ENCODE peak calls at places on chromosomes 5 and 9, in seven cellular contexts. One of them, this sample, is unnamed.

GRCh38 chr5:105695916-105696315 is 1974.8 kb downstream of the EFNA5 start:
- DNase-seq in body of pancreas: no peak
- DNase-seq in esophagus squamous epithelium: no peak
- DNase-seq in ovary: no peak
- DNase-seq in neural progenitor cell: peak; percentile 43
- DNase-seq in CD8-positive, alpha-beta T cell: no peak
- DNase-seq in stomach: no peak
- DNase-seq in this sample: no peak

GRCh38 chr5:7391688-7392400 is 4.1 kb upstream of the ADCY2 start:
- DNase-seq in body of pancreas: peak; percentile 24
- DNase-seq in neural progenitor cell: no peak
- DNase-seq in esophagus squamous epithelium: no peak
- DNase-seq in ovary: no peak
- DNase-seq in stomach: peak; percentile 71
- DNase-seq in CD8-positive, alpha-beta T cell: no peak
- DNase-seq in this sample: no peak

GRCh38 chr9:37301369-37302172 is 120.9 kb upstream of the GRHPR start:
- DNase-seq in stomach: no peak
- DNase-seq in CD8-positive, alpha-beta T cell: no peak
- DNase-seq in esophagus squamous epithelium: no peak
- DNase-seq in ovary: no peak
- DNase-seq in neural progenitor cell: no peak
- DNase-seq in body of pancreas: no peak
- DNase-seq in this sample: no peak

GRCh38 chr9:18666987-18667772 is 193.2 kb downstream of the ADAMTSL1 start:
- DNase-seq in body of pancreas: no peak
- DNase-seq in esophagus squamous epithelium: no peak
- DNase-seq in ovary: no peak
- DNase-seq in neural progenitor cell: no peak
- DNase-seq in stomach: no peak
- DNase-seq in CD8-positive, alpha-beta T cell: no peak
- DNase-seq in this sample: no peak

GRCh38 chr5:38707352-38708324 is 138.2 kb upstream of the OSMR start:
- DNase-seq in ovary: no peak
- DNase-seq in body of pancreas: no peak
- DNase-seq in stomach: no peak
- DNase-seq in esophagus squamous epithelium: no peak
- DNase-seq in neural progenitor cell: no peak
- DNase-seq in CD8-positive, alpha-beta T cell: no peak
- DNase-seq in this sample: no peak

GRCh38 chr9:127154390-127155191 is 32.2 kb upstream of the ANGPTL2 start:
- DNase-seq in neural progenitor cell: no peak
- DNase-seq in stomach: peak; percentile 24
- DNase-seq in CD8-positive, alpha-beta T cell: no peak
- DNase-seq in esophagus squamous epithelium: no peak
- DNase-seq in ovary: peak; percentile 19
- DNase-seq in body of pancreas: no peak
- DNase-seq in this sample: peak; percentile 78

GRCh38 chr9:121313458-121314152 is 45.6 kb downstream of the GSN start:
- DNase-seq in body of pancreas: no peak
- DNase-seq in CD8-positive, alpha-beta T cell: no peak
- DNase-seq in stomach: no peak
- DNase-seq in esophagus squamous epithelium: no peak
- DNase-seq in ovary: no peak
- DNase-seq in neural progenitor cell: no peak
- DNase-seq in this sample: no peak

GRCh38 chr5:53942724-53943123 is 367.6 kb downstream of the ARL15 start:
- DNase-seq in neural progenitor cell: no peak
- DNase-seq in ovary: no peak
- DNase-seq in stomach: no peak
- DNase-seq in esophagus squamous epithelium: no peak
- DNase-seq in CD8-positive, alpha-beta T cell: no peak
- DNase-seq in body of pancreas: peak; percentile 3
- DNase-seq in this sample: no peak

GRCh38 chr5:170534177-170534576 is 30.4 kb downstream of the KCNIP1 start:
- DNase-seq in ovary: no peak
- DNase-seq in esophagus squamous epithelium: no peak
- DNase-seq in body of pancreas: no peak
- DNase-seq in stomach: no peak
- DNase-seq in neural progenitor cell: no peak
- DNase-seq in CD8-positive, alpha-beta T cell: no peak
- DNase-seq in this sample: no peak

GRCh38 chr5:169637856-169638190 is 748 bp downstream of the DOCK2 start:
- DNase-seq in stomach: peak; percentile 39
- DNase-seq in ovary: no peak
- DNase-seq in neural progenitor cell: no peak
- DNase-seq in body of pancreas: peak; percentile 24
- DNase-seq in esophagus squamous epithelium: no peak
- DNase-seq in CD8-positive, alpha-beta T cell: peak; percentile 76
- DNase-seq in this sample: no peak

GRCh38 chr5:10324519-10325370 is 17.0 kb upstream of the CMBL start:
- DNase-seq in CD8-positive, alpha-beta T cell: no peak
- DNase-seq in esophagus squamous epithelium: no peak
- DNase-seq in stomach: no peak
- DNase-seq in ovary: no peak
- DNase-seq in body of pancreas: no peak
- DNase-seq in neural progenitor cell: no peak
- DNase-seq in this sample: no peak

GRCh38 chr9:136846376-136847064 is 2.7 kb upstream of the PHPT1 start:
- DNase-seq in neural progenitor cell: no peak
- DNase-seq in esophagus squamous epithelium: no peak
- DNase-seq in CD8-positive, alpha-beta T cell: no peak
- DNase-seq in stomach: no peak
- DNase-seq in body of pancreas: no peak
- DNase-seq in ovary: no peak
- DNase-seq in this sample: no peak

GRCh38 chr9:79868532-79869189 is 296.9 kb downstream of the TLE4 start:
- DNase-seq in body of pancreas: peak; percentile 48
- DNase-seq in stomach: no peak
- DNase-seq in CD8-positive, alpha-beta T cell: no peak
- DNase-seq in neural progenitor cell: no peak
- DNase-seq in esophagus squamous epithelium: no peak
- DNase-seq in ovary: no peak
- DNase-seq in this sample: no peak

GRCh38 chr5:10106285-10106684 is 143.4 kb downstream of the ATPSCKMT start:
- DNase-seq in ovary: no peak
- DNase-seq in stomach: no peak
- DNase-seq in esophagus squamous epithelium: no peak
- DNase-seq in CD8-positive, alpha-beta T cell: no peak
- DNase-seq in body of pancreas: no peak
- DNase-seq in neural progenitor cell: no peak
- DNase-seq in this sample: no peak

GRCh38 chr9:27541740-27542139 is 12.1 kb upstream of the MOB3B start:
- DNase-seq in neural progenitor cell: no peak
- DNase-seq in stomach: no peak
- DNase-seq in body of pancreas: no peak
- DNase-seq in esophagus squamous epithelium: no peak
- DNase-seq in CD8-positive, alpha-beta T cell: no peak
- DNase-seq in ovary: no peak
- DNase-seq in this sample: no peak

GRCh38 chr9:36151306-36152210 is 15.0 kb downstream of the GLIPR2 start:
- DNase-seq in neural progenitor cell: no peak
- DNase-seq in body of pancreas: peak; percentile 71
- DNase-seq in stomach: peak; percentile 65
- DNase-seq in esophagus squamous epithelium: no peak
- DNase-seq in ovary: no peak
- DNase-seq in CD8-positive, alpha-beta T cell: peak; percentile 92
- DNase-seq in this sample: peak; percentile 75

GRCh38 chr9:76007935-76008334 is 117.5 kb downstream of the PCSK5 start:
- DNase-seq in ovary: no peak
- DNase-seq in CD8-positive, alpha-beta T cell: no peak
- DNase-seq in body of pancreas: no peak
- DNase-seq in neural progenitor cell: no peak
- DNase-seq in stomach: no peak
- DNase-seq in esophagus squamous epithelium: no peak
- DNase-seq in this sample: no peak

GRCh38 chr5:146825033-146825432 is 53.5 kb downstream of the PPP2R2B start:
- DNase-seq in stomach: no peak
- DNase-seq in neural progenitor cell: peak; percentile 77
- DNase-seq in ovary: no peak
- DNase-seq in body of pancreas: no peak
- DNase-seq in CD8-positive, alpha-beta T cell: no peak
- DNase-seq in esophagus squamous epithelium: no peak
- DNase-seq in this sample: no peak

GRCh38 chr9:121648799-121649198 is 2.6 kb upstream of the DAB2IP start:
- DNase-seq in body of pancreas: no peak
- DNase-seq in ovary: no peak
- DNase-seq in CD8-positive, alpha-beta T cell: no peak
- DNase-seq in neural progenitor cell: no peak
- DNase-seq in esophagus squamous epithelium: no peak
- DNase-seq in stomach: no peak
- DNase-seq in this sample: peak; percentile 44

GRCh38 chr5:97229196-97229595 is 46.1 kb upstream of the RIOK2 start:
- DNase-seq in CD8-positive, alpha-beta T cell: no peak
- DNase-seq in neural progenitor cell: no peak
- DNase-seq in ovary: no peak
- DNase-seq in body of pancreas: no peak
- DNase-seq in stomach: peak; percentile 34
- DNase-seq in esophagus squamous epithelium: no peak
- DNase-seq in this sample: no peak

GRCh38 chr5:154783774-154784460 is 28.7 kb downstream of the LARP1 start:
- DNase-seq in ovary: no peak
- DNase-seq in body of pancreas: peak; percentile 20
- DNase-seq in esophagus squamous epithelium: no peak
- DNase-seq in neural progenitor cell: no peak
- DNase-seq in stomach: no peak
- DNase-seq in CD8-positive, alpha-beta T cell: no peak
- DNase-seq in this sample: peak; percentile 44

DNA sequence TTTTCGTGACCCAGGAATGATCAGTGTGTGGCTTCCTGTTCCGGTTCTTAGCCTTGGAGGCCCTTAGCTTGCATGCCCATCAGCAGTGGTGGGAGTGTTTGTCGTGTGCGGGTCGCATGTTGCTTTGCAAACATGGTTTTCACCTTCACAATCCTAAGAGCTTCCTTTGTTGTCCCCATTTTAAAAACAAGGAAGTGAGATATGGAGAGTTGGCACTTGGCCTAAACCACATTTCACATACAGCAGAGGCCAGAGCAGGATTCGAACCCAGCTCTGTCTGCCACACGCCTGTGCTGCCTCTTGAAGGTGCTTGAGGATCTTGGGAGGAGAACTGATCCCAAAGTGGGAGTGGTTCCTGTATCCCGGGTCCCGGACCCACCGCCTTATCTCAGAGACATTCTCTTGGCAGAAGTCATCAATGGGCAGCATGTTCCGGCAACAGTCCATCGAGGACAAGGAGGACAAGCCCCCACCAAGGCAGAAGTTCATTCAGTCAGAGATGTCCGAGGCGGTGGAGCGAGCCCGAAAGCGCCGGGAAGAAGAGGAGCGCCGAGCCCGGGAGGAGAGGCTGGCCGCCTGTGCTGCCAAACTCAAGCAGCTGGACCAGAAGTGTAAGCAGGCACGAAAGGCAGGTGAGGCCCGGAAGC is 38.2 kb upstream of the POMT1 start:
- DNase-seq in body of pancreas: no peak
- DNase-seq in stomach: no peak
- DNase-seq in neural progenitor cell: no peak
- DNase-seq in ovary: no peak
- DNase-seq in esophagus squamous epithelium: no peak
- DNase-seq in CD8-positive, alpha-beta T cell: no peak
- DNase-seq in this sample: no peak
- H3K36me3 ChIP-seq in body of pancreas: no peaks in the 10 kb centered on the region
- H3K36me3 ChIP-seq in stomach: peaks cover 100% of the 10 kb centered on the region
- H3K36me3 ChIP-seq in neural progenitor cell: peaks cover 8% of the 10 kb centered on the region
- H3K36me3 ChIP-seq in ovary: no peaks in the 10 kb centered on the region
- H3K36me3 ChIP-seq in esophagus squamous epithelium: peaks cover 64% of the 10 kb centered on the region
- H3K36me3 ChIP-seq in CD8-positive, alpha-beta T cell: peaks cover 72% of the 10 kb centered on the region
- H3K36me3 ChIP-seq in this sample: peaks cover 100% of the 10 kb centered on the region

DNA sequence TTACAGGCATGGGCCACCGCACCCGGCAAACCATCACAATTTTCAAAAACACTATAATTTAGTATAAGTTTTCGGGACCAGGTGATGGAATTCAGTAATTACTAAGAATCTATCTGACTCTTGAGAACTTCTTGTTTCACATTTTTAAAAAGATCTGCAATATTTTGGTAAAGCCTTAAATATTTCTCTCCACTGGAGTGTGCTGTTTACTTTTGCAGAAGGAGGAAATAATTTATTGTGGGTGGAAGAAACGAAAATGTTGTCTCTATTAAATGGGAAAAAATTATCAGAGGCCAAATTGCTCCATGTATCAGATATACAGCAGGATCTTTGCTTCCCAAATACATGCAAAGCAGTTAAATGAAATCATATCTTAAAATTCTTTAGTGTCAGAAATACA is 566.8 kb upstream of the CYLC2 start:
- DNase-seq in ovary: no peak
- DNase-seq in stomach: no peak
- DNase-seq in neural progenitor cell: no peak
- DNase-seq in CD8-positive, alpha-beta T cell: no peak
- DNase-seq in esophagus squamous epithelium: no peak
- DNase-seq in body of pancreas: no peak
- DNase-seq in this sample: no peak
- TF ChIP-seq CTCF in ovary: no peak
- TF ChIP-seq CTCF in stomach: no peak
- TF ChIP-seq CTCF in neural progenitor cell: no peak
- TF ChIP-seq CTCF in CD8-positive, alpha-beta T cell: no peak
- TF ChIP-seq CTCF in esophagus squamous epithelium: no peak
- TF ChIP-seq CTCF in body of pancreas: no peak
- TF ChIP-seq CTCF in this sample: no peak

GRCh38 chr9:130880599-130881220 is 15.9 kb downstream of the QRFP start:
- DNase-seq in CD8-positive, alpha-beta T cell: no peak
- DNase-seq in stomach: no peak
- DNase-seq in esophagus squamous epithelium: no peak
- DNase-seq in body of pancreas: no peak
- DNase-seq in neural progenitor cell: no peak
- DNase-seq in ovary: no peak
- DNase-seq in this sample: no peak
- H3K36me3 ChIP-seq in CD8-positive, alpha-beta T cell: peaks cover 30% of the 10 kb centered on the region
- H3K36me3 ChIP-seq in stomach: peaks cover 100% of the 10 kb centered on the region
- H3K36me3 ChIP-seq in esophagus squamous epithelium: peaks cover 63% of the 10 kb centered on the region
- H3K36me3 ChIP-seq in body of pancreas: peaks cover 13% of the 10 kb centered on the region
- H3K36me3 ChIP-seq in neural progenitor cell: peaks cover 6% of the 10 kb centered on the region
- H3K36me3 ChIP-seq in ovary: no peaks in the 10 kb centered on the region
- H3K36me3 ChIP-seq in this sample: peaks cover 32% of the 10 kb centered on the region

GRCh38 chr9:89982016-89982415 is 377.2 kb downstream of the GADD45G start:
- DNase-seq in CD8-positive, alpha-beta T cell: no peak
- DNase-seq in stomach: no peak
- DNase-seq in esophagus squamous epithelium: no peak
- DNase-seq in neural progenitor cell: no peak
- DNase-seq in body of pancreas: no peak
- DNase-seq in ovary: no peak
- DNase-seq in this sample: no peak

GRCh38 chr9:89975024-89975423 is 370.2 kb downstream of the GADD45G start:
- DNase-seq in neural progenitor cell: no peak
- DNase-seq in stomach: no peak
- DNase-seq in body of pancreas: no peak
- DNase-seq in CD8-positive, alpha-beta T cell: no peak
- DNase-seq in ovary: no peak
- DNase-seq in esophagus squamous epithelium: no peak
- DNase-seq in this sample: no peak

GRCh38 chr9:89975586-89975985 is 370.8 kb downstream of the GADD45G start:
- DNase-seq in body of pancreas: no peak
- DNase-seq in esophagus squamous epithelium: no peak
- DNase-seq in CD8-positive, alpha-beta T cell: no peak
- DNase-seq in ovary: no peak
- DNase-seq in stomach: no peak
- DNase-seq in neural progenitor cell: no peak
- DNase-seq in this sample: no peak

GRCh38 chr9:89974582-89974981 is 369.8 kb downstream of the GADD45G start:
- DNase-seq in esophagus squamous epithelium: no peak
- DNase-seq in body of pancreas: no peak
- DNase-seq in stomach: no peak
- DNase-seq in ovary: no peak
- DNase-seq in neural progenitor cell: no peak
- DNase-seq in CD8-positive, alpha-beta T cell: no peak
- DNase-seq in this sample: no peak

GRCh38 chr9:89978185-89978584 is 373.4 kb downstream of the GADD45G start:
- DNase-seq in ovary: no peak
- DNase-seq in CD8-positive, alpha-beta T cell: no peak
- DNase-seq in neural progenitor cell: peak; percentile 29
- DNase-seq in body of pancreas: peak; percentile 61
- DNase-seq in stomach: no peak
- DNase-seq in esophagus squamous epithelium: no peak
- DNase-seq in this sample: no peak
- TF ChIP-seq CTCF in ovary: no peak
- TF ChIP-seq CTCF in CD8-positive, alpha-beta T cell: no peak
- TF ChIP-seq CTCF in neural progenitor cell: peak; percentile 40
- TF ChIP-seq CTCF in body of pancreas: peak; percentile 26
- TF ChIP-seq CTCF in stomach: peak; percentile 43
- TF ChIP-seq CTCF in esophagus squamous epithelium: no peak
- TF ChIP-seq CTCF in this sample: peak; percentile 28